ENCODE peak calls at places on chromosomes 4 and X, in four cellular contexts. P is gastroesophageal sphincter; W is upper lobe of right lung; R is stimulated activated effector memory CD8-positive, alpha-beta T cell treated with anti-CD3 and anti-CD28 coated beads, Interleukin-12 subunit alpha, Interleukin-12 subunit beta, amount 100 ng/mL, for 72 hours. V is an unnamed sample.

GRCh38 chrX:24774650-24775049 is 80.9 kb downstream of the POLA1 start:
- ATAC-seq in P (no peak), W (no peak), R (no peak), V (no peak)

GRCh38 chr4:112472318-112472717 is 43.7 kb downstream of the NEUROG2 start:
- ATAC-seq in P (no peak), W (no peak), R (no peak), V (no peak)

GRCh38 chr4:38871593-38871992 is 4.0 kb downstream of the FAM114A1 start:
- ATAC-seq in P (no peak), W (no peak), R (no peak), V (no peak)

GRCh38 chrX:134868766-134869495 is 121.9 kb upstream of the SMIM10 start:
- ATAC-seq in P (no peak), W (no peak), R (no peak), V (peak; percentile 52)

GRCh38 chr4:76751612-76752343 is 146.2 kb downstream of the SOWAHB start:
- ATAC-seq in P (no peak), W (no peak), R (no peak), V (no peak)

GRCh38 chrX:118484216-118484903 is 11.3 kb upstream of the DOCK11 start:
- ATAC-seq in P (no peak), W (peak; percentile 74), R (no peak), V (peak; percentile 38)

GRCh38 chr4:40214038-40214437 is 17.2 kb downstream of the RHOH start:
- ATAC-seq in P (no peak), W (no peak), R (peak; percentile 44), V (no peak)

GRCh38 chr4:105978684-105979296 is 83.5 kb downstream of the NPNT start:
- ATAC-seq in P (peak; percentile 73), W (no peak), R (no peak), V (peak; percentile 43)

GRCh38 chr4:123232439-123232838 is 164.2 kb upstream of the SPRY1 start:
- ATAC-seq in P (no peak), W (peak; percentile 68), R (no peak), V (no peak)

V was measured in esophagus mucosa.